ENCODE peak calls at places on chromosomes 1 and 21, in four cellular contexts. I, B, O and D are unnamed samples.
A peak's percentile ranks its signal among the peaks of the same experiment; 100 is the strongest.

GRCh38 chr1:205012416-205013140 is 30.4 kb upstream of the CNTN2 start:
- DNase-seq in O (no peak), B (no peak), I (no peak), D (no peak)

GRCh38 chr1:18557621-18558465 is 72.8 kb upstream of the PAX7 start:
- DNase-seq in I (peak; percentile 52), B (peak; percentile 59), O (peak; percentile 54), D (no peak)

GRCh38 chr1:234674218-234674815 is 64.3 kb upstream of the IRF2BP2 start:
- DNase-seq in I (no peak), B (no peak), O (no peak), D (no peak)

GRCh38 chr1:6245086-6245868 is 1.3 kb downstream of the HES3 start:
- DNase-seq in I (peak; percentile 87), O (peak; percentile 92), B (peak; percentile 67), D (peak; percentile 22)

GRCh38 chr1:221783936-221784335 is 42.0 kb upstream of the DUSP10 start:
- DNase-seq in I (no peak), O (no peak), B (no peak), D (no peak)

GRCh38 chr1:173430707-173431662 is 46.1 kb upstream of the PRDX6 start:
- DNase-seq in I (peak; percentile 94), O (peak; percentile 95), B (peak; percentile 90), D (peak; percentile 74)

GRCh38 chr1:66599346-66599745 is 65.4 kb downstream of the SGIP1 start:
- DNase-seq in O (no peak), I (no peak), B (no peak), D (no peak)

GRCh38 chr1:243475966-243476365 is 220.1 kb downstream of the SDCCAG8 start:
- DNase-seq in I (no peak), O (peak; percentile 28), B (no peak), D (no peak)

GRCh38 chr1:183936791-183937190 is 100.7 kb downstream of the COLGALT2 start:
- DNase-seq in I (no peak), O (no peak), B (no peak), D (no peak)

GRCh38 chr1:155127105-155127671 is 488 bp upstream of the EFNA1 start:
- DNase-seq in O (peak; percentile 50), B (peak; percentile 87), I (peak; percentile 78), D (peak; percentile 88)

GRCh38 chr1:148162363-148162762 is 10.3 kb upstream of the NBPF11 start:
- DNase-seq in B (no peak), O (no peak), I (no peak), D (no peak)

GRCh38 chr1:231885209-231885854 is 258.7 kb downstream of the DISC1 start:
- DNase-seq in O (no peak), I (no peak), B (no peak), D (no peak)

GRCh38 chr1:152167835-152168534 is 9.0 kb upstream of the RPTN start:
- DNase-seq in O (no peak), I (no peak), B (no peak), D (no peak)

GRCh38 chr21:17389311-17389710 is 123.5 kb upstream of the CXADR start:
- DNase-seq in O (no peak), B (no peak), I (no peak), D (no peak)

GRCh38 chr1:28507646-28508434 is 2.0 kb downstream of the RCC1 start:
- DNase-seq in O (no peak), B (no peak), I (no peak), D (no peak)

GRCh38 chr1:28510350-28511223 is 4.7 kb downstream of the RCC1 start:
- DNase-seq in O (no peak), B (no peak), I (no peak), D (no peak)

GRCh38 chr1:28512058-28512611 is 6.3 kb downstream of the RCC1 start:
- DNase-seq in O (no peak), I (no peak), B (no peak), D (no peak)

GRCh38 chr1:28508435-28508754 is 2.6 kb downstream of the RCC1 start:
- DNase-seq in I (no peak), B (no peak), O (peak; percentile 30), D (no peak)

DNA sequence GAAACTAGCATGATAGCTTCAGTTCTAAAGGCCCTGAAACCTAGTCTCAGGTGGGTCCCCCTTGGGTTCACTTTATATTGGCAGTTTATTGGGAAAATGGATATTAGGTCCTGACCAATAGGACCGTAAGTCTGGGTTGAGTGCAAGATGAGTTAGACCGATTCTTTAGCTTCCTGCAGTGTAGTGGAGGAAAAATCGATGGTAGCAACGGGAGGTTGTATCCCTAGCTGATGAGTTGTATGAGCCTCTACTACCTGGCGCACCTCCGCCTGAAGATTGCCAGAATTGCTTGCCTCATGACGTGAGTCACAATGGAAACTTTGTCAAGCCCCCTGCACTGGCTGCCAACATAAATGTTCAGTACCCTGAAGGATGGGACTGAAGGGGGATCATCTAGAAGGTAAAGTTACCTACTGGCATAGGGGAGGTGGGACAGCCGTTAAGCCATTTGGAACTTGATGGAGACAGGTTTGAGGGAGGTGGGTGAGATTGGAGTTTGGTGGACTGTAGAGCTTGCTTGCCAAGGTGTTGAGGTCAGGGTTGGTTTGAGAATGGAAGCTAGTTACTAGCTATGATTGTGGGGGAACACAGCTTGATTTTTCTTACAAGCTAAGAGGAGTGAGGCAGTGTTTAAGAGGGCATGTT is 4.0 kb downstream of the RCC1 start:
- DNase-seq in I (no peak), O (no peak), B (no peak), D (no peak)
- TF ChIP-seq CTCF in I (no peak), O (no peak), B (no peak), D (no peak)

GRCh38 chr1:92749024-92749634 is 35.8 kb downstream of the EVI5 start:
- DNase-seq in I (peak; percentile 56), O (peak; percentile 47), B (peak; percentile 45), D (peak; percentile 58)
- TF ChIP-seq CTCF in I (peak; percentile 73), O (peak; percentile 69), B (peak; percentile 23), D (peak; percentile 69)

DNA sequence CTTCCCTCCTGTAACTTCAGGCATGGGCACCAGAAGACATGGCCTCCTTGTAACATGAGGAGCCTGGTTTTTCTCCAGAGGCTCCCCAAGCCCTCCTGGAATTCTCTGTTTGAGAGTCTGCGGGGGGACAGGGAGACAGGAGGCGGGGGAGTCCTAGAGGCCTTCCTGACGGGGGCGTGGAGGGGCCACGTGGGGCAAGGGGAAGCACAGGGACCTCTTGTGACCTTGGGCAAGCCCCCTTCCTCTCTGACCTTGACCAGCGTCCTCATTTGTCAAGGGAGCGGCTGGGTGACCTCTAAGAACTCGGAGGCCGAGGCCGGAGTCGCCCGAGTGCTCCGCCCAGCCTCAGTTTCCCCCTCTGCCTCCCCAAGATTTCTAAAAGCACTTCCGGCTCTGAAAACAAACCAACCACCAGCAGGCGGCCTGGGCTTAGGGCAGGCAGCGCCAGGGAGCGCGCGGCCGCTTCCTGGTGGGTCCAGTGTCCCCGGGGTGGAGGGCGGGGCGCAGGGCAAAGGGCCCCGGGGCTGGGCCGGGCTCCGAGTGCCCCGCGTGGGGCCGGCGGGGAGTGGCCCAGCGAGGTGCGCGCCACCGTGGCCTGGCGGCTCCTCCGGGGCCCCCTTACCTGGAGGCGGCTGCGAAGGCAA is 361 bp downstream of the TMCO4 start:
- DNase-seq in B (peak; percentile 73), I (peak; percentile 85), O (peak; percentile 32), D (no peak)
- TF ChIP-seq CTCF in B (peak; percentile 50), I (peak; percentile 68), O (peak; percentile 40), D (peak; percentile 28)

GRCh38 chr1:13805431-13805830 is 105.4 kb downstream of the PRDM2 start:
- DNase-seq in O (no peak), I (no peak), B (no peak), D (no peak)

GRCh38 chr1:13808729-13809131 is 108.7 kb downstream of the PRDM2 start:
- DNase-seq in O (peak; percentile 41), I (no peak), B (no peak), D (no peak)

GRCh38 chr1:13806108-13806507 is 106.1 kb downstream of the PRDM2 start:
- DNase-seq in I (no peak), O (no peak), B (no peak), D (no peak)

GRCh38 chr1:13809461-13810159 is 109.6 kb downstream of the PRDM2 start:
- DNase-seq in O (no peak), B (no peak), I (no peak), D (no peak)

DNA sequence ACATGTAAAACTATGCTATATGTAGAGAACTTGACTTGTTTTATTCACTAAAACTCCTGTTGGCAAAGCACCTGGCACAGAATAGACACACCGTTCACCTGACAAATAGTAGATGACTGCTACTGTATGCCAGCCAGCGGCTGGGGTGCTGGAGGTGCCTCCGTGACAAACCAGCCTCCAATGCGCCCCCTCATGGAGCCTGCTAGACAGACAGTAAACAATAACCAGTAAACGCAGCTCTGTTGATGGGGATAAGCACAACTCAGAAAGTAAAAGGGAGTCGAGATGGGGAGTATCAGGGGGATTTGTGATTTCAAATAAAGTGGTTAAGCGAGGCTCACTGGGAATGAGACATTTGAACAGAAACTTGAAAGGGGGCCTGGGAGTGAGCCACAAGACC is 107.2 kb downstream of the PRDM2 start:
- DNase-seq in I (peak; percentile 68), O (peak; percentile 42), B (no peak), D (no peak)
- TF ChIP-seq CTCF in I (peak; percentile 49), O (peak; percentile 52), B (no peak), D (peak; percentile 68)

DNA sequence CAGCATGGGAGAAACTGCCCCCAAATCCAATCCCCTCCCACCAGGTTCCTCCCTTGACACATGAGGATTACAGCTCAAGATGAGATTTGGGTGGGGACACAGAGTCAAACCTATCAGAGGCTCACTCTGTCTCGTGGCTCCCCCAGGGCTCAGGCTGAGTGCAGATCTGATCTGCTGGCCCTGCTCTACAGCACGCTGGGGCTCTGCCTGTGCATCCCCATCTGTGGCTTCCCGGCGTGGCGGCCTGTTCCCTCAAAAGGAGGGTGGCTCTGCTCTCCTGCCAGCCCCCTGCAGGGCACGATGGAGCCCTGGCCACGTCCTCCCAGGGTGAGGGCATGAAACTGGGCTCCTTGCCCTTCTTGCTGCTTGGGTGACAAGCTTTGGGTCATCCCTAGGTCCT is 19.8 kb upstream of the SMYD3 start:
- DNase-seq in O (no peak), B (no peak), I (no peak), D (no peak)
- TF ChIP-seq CTCF in O (no peak), B (no peak), I (no peak), D (no peak)